ENCODE peak calls at places on chromosome 11, in five cellular contexts. V is heart left ventricle, O is ovary, A is transverse colon, C is sigmoid colon. D is an unnamed sample.

GRCh38 chr11:61814958-61815789 is 1.6 kb downstream of the FADS1 start:
- DNase-seq in V (peak; percentile 99), O (peak; percentile 97), A (peak; percentile 89), C (peak; percentile 98), D (peak; percentile 96)

GRCh38 chr11:95891423-95892177 is 32.3 kb downstream of the MTMR2 start:
- DNase-seq in V (no peak), O (no peak), A (no peak), C (no peak), D (no peak)

GRCh38 chr11:63639195-63639832 is 25.1 kb upstream of the PLAAT3 start:
- DNase-seq in V (no peak), O (peak; percentile 41), A (no peak), C (no peak), D (no peak)

GRCh38 chr11:5380740-5381342 is 2.8 kb upstream of the OR51M1 start:
- DNase-seq in V (peak; percentile 21), O (no peak), A (peak; percentile 27), C (no peak), D (peak; percentile 15)

GRCh38 chr11:64444838-64445441 is 86.0 kb downstream of the RPS6KA4 start:
- DNase-seq in V (no peak), O (no peak), A (no peak), C (peak; percentile 27), D (no peak)

GRCh38 chr11:83035070-83035854 is 36.4 kb downstream of the RAB30 start:
- DNase-seq in V (no peak), O (no peak), A (no peak), C (no peak), D (no peak)

GRCh38 chr11:121241300-121242176 is 51.0 kb upstream of the SC5D start:
- DNase-seq in V (no peak), O (no peak), A (no peak), C (no peak), D (no peak)

GRCh38 chr11:116510166-116510565 is 262.6 kb downstream of the BUD13 start:
- DNase-seq in V (no peak), O (peak; percentile 4), A (no peak), C (no peak), D (no peak)

GRCh38 chr11:64804346-64805210 is 1.6 kb upstream of the MAP4K2 start:
- DNase-seq in V (peak; percentile 13), O (peak; percentile 35), A (no peak), C (peak; percentile 68), D (no peak)

GRCh38 chr11:29171350-29171950 is 845.4 kb downstream of the KCNA4 start:
- DNase-seq in V (no peak), O (no peak), A (no peak), C (no peak), D (no peak)

GRCh38 chr11:43632171-43632570 is 48.4 kb upstream of the HSD17B12 start:
- DNase-seq in V (no peak), O (no peak), A (no peak), C (no peak), D (no peak)

GRCh38 chr11:107651672-107652071 is 60.2 kb downstream of the SLN start:
- DNase-seq in V (no peak), O (no peak), A (no peak), C (no peak), D (no peak)

GRCh38 chr11:76293189-76293631 is 86.9 kb upstream of the WNT11 start:
- DNase-seq in V (no peak), O (no peak), A (no peak), C (no peak), D (no peak)

GRCh38 chr11:117199061-117199915 is at the start of gene TAGLN:
- DNase-seq in V (peak; percentile 86), O (peak; percentile 87), A (peak; percentile 76), C (peak; percentile 97), D (peak; percentile 97)

GRCh38 chr11:75858613-75859012 is 43.6 kb downstream of the UVRAG start:
- DNase-seq in V (no peak), O (no peak), A (no peak), C (no peak), D (no peak)

GRCh38 chr11:2086239-2087040 is 52.7 kb downstream of the IGF2 start:
- DNase-seq in V (no peak), O (peak; percentile 5), A (no peak), C (peak; percentile 57), D (no peak)

GRCh38 chr11:64900263-64900678 is 16.7 kb downstream of the ATG2A start:
- DNase-seq in V (no peak), O (no peak), A (no peak), C (no peak), D (no peak)

GRCh38 chr11:118820412-118821357 is 29.7 kb upstream of the DDX6 start:
- DNase-seq in V (peak; percentile 80), O (no peak), A (peak; percentile 94), C (peak; percentile 96), D (no peak)

DNA sequence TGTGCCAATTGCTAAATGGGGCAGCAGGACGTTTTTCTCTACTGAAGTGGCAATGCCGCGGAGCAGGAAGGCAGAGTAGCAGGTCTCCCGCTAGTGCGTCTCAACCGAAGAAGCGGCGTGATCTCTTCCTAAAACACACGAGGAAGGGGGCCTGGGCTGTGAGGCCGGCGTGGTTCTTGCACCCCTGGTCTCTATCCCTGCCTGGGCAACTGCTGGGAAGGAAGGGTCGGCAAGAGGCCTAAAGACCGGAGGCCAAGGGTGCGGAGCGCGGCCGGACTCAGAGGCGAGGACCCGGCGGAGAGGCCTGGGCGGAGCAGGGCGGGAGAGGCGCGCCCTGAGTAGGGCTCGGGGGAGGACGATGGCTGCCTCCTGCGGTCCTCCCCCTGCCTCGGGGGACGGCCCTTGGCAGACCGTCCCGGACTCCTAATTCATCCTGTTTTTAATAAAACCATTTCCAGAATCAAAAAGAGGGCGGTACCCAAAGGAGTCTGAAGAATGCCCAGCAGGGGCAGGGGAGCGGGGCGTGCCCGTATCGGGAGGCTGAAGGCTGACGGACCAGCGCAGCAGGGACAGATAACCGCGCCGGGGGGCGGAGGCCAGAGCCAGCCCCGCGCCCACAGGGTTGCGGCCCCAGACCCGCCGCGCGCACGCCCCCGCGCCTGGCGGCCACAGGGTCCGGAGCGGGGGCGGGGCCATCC is 559 bp upstream of the APLP2 start:
- DNase-seq in V (peak; percentile 85), O (peak; percentile 87), A (peak; percentile 75), C (peak; percentile 95), D (peak; percentile 91)
- TF ChIP-seq POLR2A in V (peak; percentile 36), O (no peak), A (peak; percentile 52), C (peak; percentile 43), D (peak; percentile 36)

DNA sequence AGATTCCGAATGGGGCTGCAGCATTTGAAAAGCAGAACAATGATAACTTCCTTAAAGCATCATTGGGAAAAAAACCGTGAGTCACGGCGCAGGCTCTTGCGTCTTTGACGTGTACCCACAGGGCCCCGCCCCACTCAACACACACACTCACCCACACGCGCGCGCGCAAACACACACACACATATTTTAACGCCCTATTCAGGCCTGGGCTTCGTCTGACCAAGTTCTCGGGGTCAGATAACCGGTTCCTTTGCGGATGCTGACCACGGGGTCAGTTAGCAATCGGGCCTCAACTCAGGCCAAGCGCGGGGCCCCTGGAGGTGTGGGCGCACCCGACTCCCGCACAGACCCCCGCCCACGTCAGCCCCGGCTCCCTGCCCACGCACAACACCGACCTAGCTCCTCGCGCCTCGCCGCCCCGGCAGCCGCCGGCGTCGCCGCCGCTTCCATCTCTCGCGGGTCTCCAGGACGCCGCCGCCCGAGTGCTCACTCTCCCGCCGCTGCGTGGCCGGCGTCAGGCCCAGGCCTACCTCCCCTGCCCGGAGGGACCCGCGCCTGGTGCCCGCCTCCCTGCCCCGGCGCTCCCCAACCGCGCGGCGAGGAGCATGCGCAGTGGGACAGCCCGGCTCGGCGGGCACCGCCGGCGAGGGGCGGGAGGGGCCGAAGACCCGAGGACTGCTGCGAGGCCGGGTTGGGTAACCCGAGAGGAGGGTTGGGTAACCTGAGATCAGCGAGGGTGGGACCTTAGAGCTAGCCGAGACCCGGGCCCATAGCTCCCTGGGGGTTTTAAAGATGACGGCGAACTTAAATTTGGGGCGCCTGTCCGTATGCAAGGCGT is at the start of gene SLC36A4:
- DNase-seq in V (peak; percentile 88), O (peak; percentile 92), A (peak; percentile 93), C (peak; percentile 96), D (peak; percentile 94)
- TF ChIP-seq POLR2A in V (peak; percentile 65), O (peak; percentile 74), A (peak; percentile 76), C (peak; percentile 51), D (peak; percentile 52)

GRCh38 chr11:7513210-7514098 is at the start of gene PPFIBP2:
- DNase-seq in V (peak; percentile 86), O (peak; percentile 85), A (peak; percentile 91), C (peak; percentile 89), D (peak; percentile 86)
- TF ChIP-seq POLR2A in V (peak; percentile 56), O (peak; percentile 46), A (peak; percentile 64), C (peak; percentile 33), D (peak; percentile 54)

GRCh38 chr11:111414936-111415335 is 35.9 kb upstream of the POU2AF1 start:
- DNase-seq in V (no peak), O (no peak), A (no peak), C (no peak), D (no peak)
- TF ChIP-seq POLR2A in V (no peak), O (no peak), A (no peak), C (no peak), D (no peak)

GRCh38 chr11:74490945-74491344 is 2.6 kb downstream of the LIPT2 start:
- DNase-seq in V (no peak), O (no peak), A (no peak), C (no peak), D (no peak)

GRCh38 chr11:74494916-74495315 is 1.4 kb upstream of the LIPT2 start:
- DNase-seq in V (no peak), O (no peak), A (no peak), C (no peak), D (no peak)

GRCh38 chr11:74493816-74494630 is 499 bp upstream of the LIPT2 start:
- DNase-seq in V (no peak), O (no peak), A (no peak), C (no peak), D (no peak)

GRCh38 chr11:74492084-74492483 is 1.4 kb downstream of the LIPT2 start:
- DNase-seq in V (no peak), O (no peak), A (no peak), C (no peak), D (no peak)

DNA sequence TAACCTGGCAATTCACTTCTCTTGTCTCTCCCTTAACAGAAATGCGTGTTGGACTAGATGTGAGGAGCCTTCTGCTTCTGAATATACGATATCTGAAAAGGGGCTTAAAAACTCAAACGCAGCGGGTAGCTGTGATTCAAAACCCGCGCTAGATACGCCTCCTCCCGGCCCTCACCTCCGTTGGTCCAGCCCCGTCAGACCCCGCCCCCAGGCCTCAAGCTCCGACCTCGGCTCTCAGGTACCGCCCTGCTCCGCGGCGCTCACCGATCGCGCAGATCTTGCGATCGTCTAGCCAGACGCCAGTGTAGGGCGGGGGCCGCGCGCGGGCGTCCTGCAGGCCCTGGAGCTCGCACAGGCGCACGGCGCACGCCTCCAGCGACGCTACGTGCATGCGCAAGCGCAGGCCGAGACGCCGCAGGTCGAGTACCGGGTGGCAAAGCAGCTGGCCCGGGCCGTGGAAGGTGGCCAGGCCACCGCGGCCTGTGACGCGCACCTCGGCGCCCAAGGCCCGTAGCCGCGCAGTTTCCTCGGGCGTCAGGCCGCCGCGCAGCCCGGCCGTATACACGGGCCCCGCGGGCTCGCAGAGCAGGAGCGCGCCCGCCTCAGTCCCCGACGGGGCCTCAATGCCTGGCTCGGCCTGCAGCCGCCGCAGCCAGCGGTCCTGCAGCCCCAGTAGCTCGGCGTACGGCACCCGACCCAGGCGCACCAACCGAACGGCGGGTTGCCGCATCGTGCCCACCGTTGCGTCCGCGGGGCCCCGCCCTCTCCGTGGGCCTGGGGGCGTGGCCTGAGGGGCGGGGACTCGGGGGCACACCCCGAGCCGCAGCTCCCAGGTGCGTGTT is at the start of gene LIPT2:
- DNase-seq in V (peak; percentile 96), O (peak; percentile 96), A (peak; percentile 98), C (peak; percentile 98), D (peak; percentile 95)
- TF ChIP-seq POLR2A in V (peak; percentile 87), O (peak; percentile 58), A (peak; percentile 87), C (peak; percentile 50), D (peak; percentile 89)

GRCh38 chr11:66344550-66345315 is at the start of gene BRMS1:
- DNase-seq in V (peak; percentile 99), O (peak; percentile 98), A (peak; percentile 99), C (peak; percentile 99), D (peak; percentile 97)
- TF ChIP-seq POLR2A in V (peak; percentile 89), O (peak; percentile 71), A (peak; percentile 94), C (peak; percentile 87), D (peak; percentile 58)